ENCODE peak calls at places on chromosomes 6 and 20, in seven cellular contexts. One of them, this sample, is unnamed.
A peak's percentile ranks its signal among the peaks of the same experiment; 100 is the strongest.

GRCh38 chr6:19723533-19723932 is 113.6 kb upstream of the ID4 start:
- DNase-seq in fibroblast of gingiva: peak; percentile 79
- DNase-seq in NCI-H1105: no peak
- DNase-seq in fibroblast of the conjunctiva: peak; percentile 9
- DNase-seq in ELR: peak; percentile 84
- DNase-seq in AG10803: peak; percentile 87
- DNase-seq in Kasumi-1: no peak
- DNase-seq in this sample: no peak

GRCh38 chr20:34143951-34144350 is 31.9 kb upstream of the EIF2S2 start:
- DNase-seq in fibroblast of the conjunctiva: no peak
- DNase-seq in Kasumi-1: no peak
- DNase-seq in fibroblast of gingiva: no peak
- DNase-seq in NCI-H1105: no peak
- DNase-seq in ELR: peak; percentile 58
- DNase-seq in AG10803: peak; percentile 4
- DNase-seq in this sample: no peak

GRCh38 chr6:31345026-31345730 is 11.8 kb downstream of the HLA-B start:
- DNase-seq in ELR: no peak
- DNase-seq in fibroblast of gingiva: no peak
- DNase-seq in fibroblast of the conjunctiva: no peak
- DNase-seq in AG10803: no peak
- DNase-seq in Kasumi-1: no peak
- DNase-seq in NCI-H1105: no peak
- DNase-seq in this sample: no peak

GRCh38 chr6:48535569-48535968 is 424.6 kb upstream of the PTCHD4 start:
- DNase-seq in AG10803: peak; percentile 1
- DNase-seq in fibroblast of gingiva: peak; percentile 1
- DNase-seq in NCI-H1105: no peak
- DNase-seq in fibroblast of the conjunctiva: peak; percentile 6
- DNase-seq in ELR: peak; percentile 69
- DNase-seq in Kasumi-1: peak; percentile 30
- DNase-seq in this sample: no peak

GRCh38 chr6:43673444-43674063 is 14.0 kb downstream of the MRPS18A start:
- DNase-seq in NCI-H1105: no peak
- DNase-seq in Kasumi-1: no peak
- DNase-seq in fibroblast of the conjunctiva: no peak
- DNase-seq in AG10803: no peak
- DNase-seq in fibroblast of gingiva: no peak
- DNase-seq in ELR: no peak
- DNase-seq in this sample: no peak

GRCh38 chr6:7440476-7440875 is 50.9 kb downstream of the RIOK1 start:
- DNase-seq in AG10803: peak; percentile 61
- DNase-seq in fibroblast of the conjunctiva: no peak
- DNase-seq in ELR: no peak
- DNase-seq in Kasumi-1: no peak
- DNase-seq in NCI-H1105: no peak
- DNase-seq in fibroblast of gingiva: no peak
- DNase-seq in this sample: no peak

GRCh38 chr20:37880726-37881591 is 22.0 kb upstream of the VSTM2L start:
- DNase-seq in AG10803: no peak
- DNase-seq in NCI-H1105: no peak
- DNase-seq in fibroblast of the conjunctiva: no peak
- DNase-seq in ELR: no peak
- DNase-seq in Kasumi-1: no peak
- DNase-seq in fibroblast of gingiva: no peak
- DNase-seq in this sample: no peak

GRCh38 chr20:44447827-44448419 is 27.8 kb upstream of the TTPAL start:
- DNase-seq in fibroblast of the conjunctiva: no peak
- DNase-seq in ELR: no peak
- DNase-seq in Kasumi-1: no peak
- DNase-seq in AG10803: no peak
- DNase-seq in fibroblast of gingiva: no peak
- DNase-seq in NCI-H1105: no peak
- DNase-seq in this sample: no peak

GRCh38 chr6:14053776-14054175 is 63.8 kb upstream of the CD83 start:
- DNase-seq in ELR: peak; percentile 85
- DNase-seq in fibroblast of gingiva: no peak
- DNase-seq in NCI-H1105: no peak
- DNase-seq in fibroblast of the conjunctiva: no peak
- DNase-seq in Kasumi-1: no peak
- DNase-seq in AG10803: no peak
- DNase-seq in this sample: no peak

GRCh38 chr6:14255916-14256315 is 138.3 kb downstream of the CD83 start:
- DNase-seq in AG10803: no peak
- DNase-seq in fibroblast of gingiva: no peak
- DNase-seq in fibroblast of the conjunctiva: no peak
- DNase-seq in NCI-H1105: no peak
- DNase-seq in Kasumi-1: no peak
- DNase-seq in ELR: no peak
- DNase-seq in this sample: no peak

GRCh38 chr20:34515484-34516037 is 661 bp upstream of the DYNLRB1 start:
- DNase-seq in AG10803: no peak
- DNase-seq in NCI-H1105: peak; percentile 68
- DNase-seq in fibroblast of the conjunctiva: no peak
- DNase-seq in ELR: peak; percentile 77
- DNase-seq in Kasumi-1: peak; percentile 80
- DNase-seq in fibroblast of gingiva: peak; percentile 33
- DNase-seq in this sample: peak; percentile 46

GRCh38 chr20:48919882-48920526 is 1.5 kb upstream of the ARFGEF2 start:
- DNase-seq in AG10803: no peak
- DNase-seq in Kasumi-1: no peak
- DNase-seq in NCI-H1105: no peak
- DNase-seq in fibroblast of the conjunctiva: no peak
- DNase-seq in fibroblast of gingiva: no peak
- DNase-seq in ELR: no peak
- DNase-seq in this sample: no peak

GRCh38 chr6:77466055-77467028 is 3.1 kb upstream of the HTR1B start:
- DNase-seq in fibroblast of the conjunctiva: peak; percentile 73
- DNase-seq in fibroblast of gingiva: peak; percentile 52
- DNase-seq in Kasumi-1: peak; percentile 44
- DNase-seq in AG10803: peak; percentile 70
- DNase-seq in NCI-H1105: no peak
- DNase-seq in ELR: peak; percentile 82
- DNase-seq in this sample: peak; percentile 14

GRCh38 chr20:46978871-46979536 is 84.4 kb downstream of the EYA2 start:
- DNase-seq in ELR: no peak
- DNase-seq in Kasumi-1: no peak
- DNase-seq in fibroblast of gingiva: no peak
- DNase-seq in fibroblast of the conjunctiva: no peak
- DNase-seq in NCI-H1105: no peak
- DNase-seq in AG10803: peak; percentile 25
- DNase-seq in this sample: no peak

GRCh38 chr20:39468703-39469102 is 506.6 kb downstream of the DHX35 start:
- DNase-seq in NCI-H1105: no peak
- DNase-seq in fibroblast of gingiva: no peak
- DNase-seq in fibroblast of the conjunctiva: no peak
- DNase-seq in Kasumi-1: no peak
- DNase-seq in ELR: no peak
- DNase-seq in AG10803: no peak
- DNase-seq in this sample: no peak

GRCh38 chr6:148367418-148368024 is 24.9 kb downstream of the SASH1 start:
- DNase-seq in fibroblast of the conjunctiva: peak; percentile 46
- DNase-seq in fibroblast of gingiva: peak; percentile 67
- DNase-seq in NCI-H1105: no peak
- DNase-seq in AG10803: peak; percentile 60
- DNase-seq in Kasumi-1: peak; percentile 78
- DNase-seq in ELR: peak; percentile 81
- DNase-seq in this sample: peak; percentile 21

GRCh38 chr20:58294497-58295455 is 14.7 kb upstream of the RAB22A start:
- DNase-seq in fibroblast of the conjunctiva: no peak
- DNase-seq in NCI-H1105: no peak
- DNase-seq in fibroblast of gingiva: no peak
- DNase-seq in Kasumi-1: no peak
- DNase-seq in AG10803: no peak
- DNase-seq in ELR: peak; percentile 34
- DNase-seq in this sample: no peak

GRCh38 chr20:3420211-3420707 is 12.8 kb upstream of the DNAAF9 start:
- DNase-seq in ELR: peak; percentile 29
- DNase-seq in NCI-H1105: peak; percentile 55
- DNase-seq in fibroblast of the conjunctiva: peak; percentile 70
- DNase-seq in Kasumi-1: peak; percentile 83
- DNase-seq in AG10803: peak; percentile 87
- DNase-seq in fibroblast of gingiva: peak; percentile 76
- DNase-seq in this sample: no peak

GRCh38 chr6:155224031-155224451 is 39.8 kb upstream of the CLDN20 start:
- DNase-seq in ELR: peak; percentile 96
- DNase-seq in NCI-H1105: no peak
- DNase-seq in AG10803: peak; percentile 78
- DNase-seq in fibroblast of the conjunctiva: no peak
- DNase-seq in Kasumi-1: peak; percentile 42
- DNase-seq in fibroblast of gingiva: peak; percentile 27
- DNase-seq in this sample: no peak

GRCh38 chr6:159529820-159530405 is 163.1 kb downstream of the SOD2 start:
- DNase-seq in ELR: no peak
- DNase-seq in fibroblast of gingiva: no peak
- DNase-seq in Kasumi-1: no peak
- DNase-seq in NCI-H1105: no peak
- DNase-seq in AG10803: peak; percentile 4
- DNase-seq in fibroblast of the conjunctiva: no peak
- DNase-seq in this sample: no peak

GRCh38 chr20:48959902-48960550 is 38.5 kb downstream of the ARFGEF2 start:
- DNase-seq in fibroblast of gingiva: no peak
- DNase-seq in ELR: peak; percentile 61
- DNase-seq in Kasumi-1: no peak
- DNase-seq in NCI-H1105: no peak
- DNase-seq in fibroblast of the conjunctiva: no peak
- DNase-seq in AG10803: no peak
- DNase-seq in this sample: no peak

GRCh38 chr6:108621117-108621516 is 60.4 kb downstream of the FOXO3 start:
- DNase-seq in AG10803: peak; percentile 75
- DNase-seq in fibroblast of gingiva: peak; percentile 83
- DNase-seq in NCI-H1105: no peak
- DNase-seq in fibroblast of the conjunctiva: peak; percentile 43
- DNase-seq in ELR: peak; percentile 92
- DNase-seq in Kasumi-1: no peak
- DNase-seq in this sample: no peak

GRCh38 chr20:57495978-57496377 is 29.0 kb downstream of the CTCFL start:
- DNase-seq in fibroblast of the conjunctiva: no peak
- DNase-seq in Kasumi-1: no peak
- DNase-seq in ELR: no peak
- DNase-seq in fibroblast of gingiva: no peak
- DNase-seq in AG10803: no peak
- DNase-seq in NCI-H1105: no peak
- DNase-seq in this sample: no peak

GRCh38 chr20:53349730-53350129 is 243.9 kb downstream of the ZNF217 start:
- DNase-seq in fibroblast of the conjunctiva: no peak
- DNase-seq in Kasumi-1: no peak
- DNase-seq in fibroblast of gingiva: no peak
- DNase-seq in ELR: no peak
- DNase-seq in NCI-H1105: no peak
- DNase-seq in AG10803: no peak
- DNase-seq in this sample: no peak